ENCODE peak calls at places on chromosome 4, in four cellular contexts. N is K562, R is HepG2, S is GM12878. P is an unnamed sample.
A peak's percentile ranks its signal among the peaks of the same experiment; 100 is the strongest.

GRCh38 chr4:3788366-3788660 is 22.1 kb downstream of the ADRA2C start:
- DNase-seq in R (no peak), N (no peak), S (no peak), P (no peak)

GRCh38 chr4:38316045-38316444 is 348.0 kb upstream of the KLF3 start:
- DNase-seq in N (no peak), S (no peak), R (no peak), P (no peak)

GRCh38 chr4:31237242-31237641 is 517.1 kb downstream of the PCDH7 start:
- DNase-seq in S (no peak), R (no peak), N (no peak), P (no peak)

GRCh38 chr4:98518555-98519267 is 139.7 kb downstream of the TSPAN5 start:
- DNase-seq in N (no peak), R (no peak), S (peak; percentile 19), P (no peak)

GRCh38 chr4:56220261-56220660 is 167.0 kb downstream of the AASDH start:
- DNase-seq in S (no peak), R (no peak), N (no peak), P (no peak)

GRCh38 chr4:78057600-78058560 is 757 bp downstream of the FRAS1 start:
- DNase-seq in N (no peak), S (no peak), R (peak; percentile 54), P (peak; percentile 66)

GRCh38 chr4:186621959-186622553 is 66.7 kb upstream of the MTNR1A start:
- DNase-seq in N (no peak), R (no peak), S (no peak), P (no peak)

GRCh38 chr4:80989921-80990544 is 40.5 kb upstream of the BMP3 start:
- DNase-seq in N (peak; percentile 20), R (peak; percentile 40), S (peak; percentile 26), P (peak; percentile 5)

GRCh38 chr4:30754021-30754420 is 33.9 kb downstream of the PCDH7 start:
- DNase-seq in N (no peak), R (no peak), S (no peak), P (no peak)

GRCh38 chr4:115675721-115676120 is 562.3 kb upstream of the NDST4 start:
- DNase-seq in S (no peak), R (no peak), N (no peak), P (no peak)

GRCh38 chr4:152000518-152000917 is 239.7 kb upstream of the GATB start:
- DNase-seq in N (no peak), R (no peak), S (no peak), P (no peak)

GRCh38 chr4:151197258-151197657 is 79.7 kb upstream of the PRSS48 start:
- DNase-seq in R (no peak), N (no peak), S (no peak), P (no peak)

GRCh38 chr4:148081745-148082144 is 349.9 kb downstream of the ARHGAP10 start:
- DNase-seq in S (no peak), R (no peak), N (no peak), P (no peak)

GRCh38 chr4:66693694-66694093 is 851.6 kb downstream of the CENPC start:
- DNase-seq in R (no peak), N (no peak), S (no peak), P (no peak)

GRCh38 chr4:86054676-86055075 is 305.2 kb downstream of the MAPK10 start:
- DNase-seq in N (no peak), R (no peak), S (no peak), P (no peak)

GRCh38 chr4:68591204-68591603 is 15.1 kb upstream of the UGT2B17 start:
- DNase-seq in N (no peak), S (no peak), R (no peak), P (no peak)

GRCh38 chr4:84852081-84852480 is 114.4 kb downstream of the WDFY3 start:
- DNase-seq in S (no peak), R (no peak), N (no peak), P (no peak)

GRCh38 chr4:121582296-121582695 is 114.5 kb downstream of the ANXA5 start:
- DNase-seq in N (no peak), R (no peak), S (no peak), P (no peak)

GRCh38 chr4:3792813-3793212 is 26.6 kb downstream of the ADRA2C start:
- DNase-seq in N (peak; percentile 31), R (no peak), S (no peak), P (peak; percentile 72)

GRCh38 chr4:48035952-48036351 is 19.4 kb downstream of the NIPAL1 start:
- DNase-seq in R (no peak), S (no peak), N (no peak), P (no peak)

GRCh38 chr4:186699298-186699697 is 24.4 kb downstream of the FAT1 start:
- DNase-seq in R (peak; percentile 77), N (no peak), S (no peak), P (no peak)

GRCh38 chr4:126271266-126271665 is 956.5 kb downstream of the FAT4 start:
- DNase-seq in N (no peak), R (no peak), S (no peak), P (no peak)

GRCh38 chr4:38717604-38718003 is 53.6 kb downstream of the KLF3 start:
- DNase-seq in R (no peak), S (no peak), N (no peak), P (no peak)

GRCh38 chr4:114281561-114281960 is 302.1 kb upstream of the ARSJ start:
- DNase-seq in S (no peak), N (no peak), R (no peak), P (no peak)

GRCh38 chr4:3436798-3437581 is 4.8 kb upstream of the HGFAC start:
- DNase-seq in R (no peak), N (no peak), S (peak; percentile 4), P (no peak)

DNA sequence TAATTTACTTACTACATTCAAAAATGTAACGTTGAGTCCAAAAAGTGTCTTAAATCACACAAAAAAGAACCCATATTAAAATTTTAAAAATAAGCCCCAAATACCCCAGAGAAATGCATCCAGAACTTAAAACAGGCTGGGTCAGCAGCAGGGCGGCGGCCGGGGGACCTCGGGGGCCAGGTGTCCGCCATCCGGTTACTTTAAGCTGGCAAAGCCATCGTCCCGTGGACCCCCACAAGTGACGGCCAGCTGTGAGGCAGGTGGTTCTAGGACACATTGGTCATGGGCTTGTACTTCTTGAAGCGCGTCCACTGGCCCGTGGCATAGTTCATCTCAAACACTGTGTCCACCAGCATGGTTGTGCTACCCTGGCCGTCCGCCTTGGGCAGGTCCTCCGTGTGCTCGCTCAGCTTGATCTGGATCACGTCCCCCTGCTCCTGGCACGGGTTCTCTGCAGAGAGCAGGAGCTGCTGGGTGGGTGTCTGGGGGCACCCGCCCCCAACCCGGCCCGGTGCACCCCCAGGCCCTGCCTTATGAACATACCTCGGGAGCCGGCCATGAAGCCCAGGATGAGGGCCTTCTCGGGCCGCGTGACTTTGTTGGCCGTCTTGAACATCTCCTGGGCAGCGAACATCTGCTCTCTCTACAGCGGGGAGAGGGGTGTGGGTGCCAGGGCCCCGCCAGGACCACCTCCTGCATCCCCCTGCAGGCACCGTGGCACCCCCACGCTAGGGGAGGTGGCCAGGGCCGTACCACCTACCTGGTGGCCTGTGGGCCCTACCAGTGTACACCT is 25.5 kb downstream of the NELFA start:
- DNase-seq in S (no peak), R (no peak), N (no peak), P (no peak)
- TF ChIP-seq FOXM1 in S (no peak), R (no peak), N (no peak), P (no peak)

GRCh38 chr4:13626492-13627184 is 887 bp downstream of the BOD1L1 start:
- DNase-seq in N (no peak), R (no peak), S (no peak), P (no peak)
- TF ChIP-seq MAX in N (no peak), R (no peak), S (no peak), P (no peak)

GRCh38 chr4:64781737-64782326 is 372.6 kb upstream of the TECRL start:
- DNase-seq in R (peak; percentile 16), S (no peak), N (peak; percentile 19), P (peak; percentile 2)
- TF ChIP-seq FOXM1 in R (no peak), S (no peak), N (no peak), P (no peak)

GRCh38 chr4:649293-649625 is 23.9 kb downstream of the PDE6B start:
- DNase-seq in S (no peak), R (no peak), N (no peak), P (no peak)

GRCh38 chr4:648579-649292 is 23.4 kb downstream of the PDE6B start:
- DNase-seq in S (no peak), R (peak; percentile 35), N (no peak), P (no peak)

GRCh38 chr4:647481-647880 is 22.1 kb downstream of the PDE6B start:
- DNase-seq in S (no peak), R (no peak), N (no peak), P (no peak)

GRCh38 chr4:649751-650310 is 24.2 kb downstream of the ATP5ME start:
- DNase-seq in R (no peak), N (no peak), S (no peak), P (no peak)

GRCh38 chr4:646460-646859 is 21.1 kb downstream of the PDE6B start:
- DNase-seq in R (no peak), N (no peak), S (no peak), P (no peak)
- TF ChIP-seq MAX in R (no peak), N (no peak), S (no peak), P (no peak)

GRCh38 chr4:138647433-138647832 is 368.1 kb upstream of the NOCT start:
- DNase-seq in S (no peak), R (no peak), N (no peak), P (no peak)
- TF ChIP-seq FOXM1 in S (no peak), R (no peak), N (no peak), P (no peak)

GRCh38 chr4:76306882-76307669 is 543 bp downstream of the STBD1 start:
- DNase-seq in S (no peak), R (peak; percentile 19), N (no peak), P (peak; percentile 77)
- TF ChIP-seq MAX in S (no peak), R (no peak), N (no peak), P (no peak)

GRCh38 chr4:141041021-141041476 is 92.2 kb downstream of the RNF150 start:
- DNase-seq in R (no peak), N (no peak), S (no peak), P (no peak)
- TF ChIP-seq FOXM1 in R (no peak), N (no peak), S (no peak), P (no peak)

DNA sequence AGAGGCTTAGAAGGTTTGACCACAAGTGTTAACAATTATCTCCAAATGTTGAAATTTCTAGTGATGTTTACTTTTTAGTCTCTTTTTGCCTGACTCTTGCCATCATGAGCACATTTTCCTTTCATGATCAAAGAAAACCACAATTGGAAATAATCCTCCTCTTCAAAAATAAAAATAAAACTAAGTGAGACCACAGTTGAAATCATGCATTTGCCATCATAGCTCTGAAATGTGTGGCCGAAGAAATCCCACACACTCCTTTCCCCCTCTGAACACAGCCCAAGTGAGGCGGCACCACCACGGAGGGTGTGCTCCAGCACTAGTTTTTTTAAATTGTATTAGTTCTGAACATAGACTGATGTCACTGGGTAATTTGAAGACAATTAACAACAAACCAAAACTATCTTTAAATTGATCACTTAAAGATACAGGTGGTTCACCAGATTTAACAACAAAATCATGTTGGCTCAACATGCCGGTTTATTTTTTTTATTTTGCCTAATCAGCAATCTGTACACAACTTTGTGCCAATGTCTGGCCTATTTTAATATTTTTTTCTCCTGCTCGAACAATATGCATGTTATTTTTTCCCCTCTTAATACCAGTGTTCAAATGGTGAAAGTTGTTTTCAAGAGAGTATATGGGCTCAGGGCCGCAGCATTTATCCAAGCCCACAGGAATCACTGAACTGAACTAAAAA is 17.6 kb downstream of the APBB2 start:
- DNase-seq in S (no peak), R (no peak), N (no peak), P (no peak)
- TF ChIP-seq MAX in S (no peak), R (no peak), N (no peak), P (no peak)